ENCODE peak calls at places on chromosomes 3 and 15, in six cellular contexts. L is heart left ventricle; T is breast epithelium; Y is heart right ventricle; X is NT2/D1; I is CD8-positive, alpha-beta T cell. E is an unnamed sample.

GRCh38 chr3:32630266-32630665 is 54.7 kb upstream of the CNOT10 start:
- DNase-seq in L (no peak), T (no peak), Y (no peak), X (no peak), I (no peak), E (no peak)

GRCh38 chr3:101865751-101866509 is 16.6 kb downstream of the NFKBIZ start:
- DNase-seq in L (no peak), T (no peak), Y (no peak), X (no peak), I (no peak), E (no peak)

GRCh38 chr3:59641169-59641914 is 591.5 kb upstream of the CFAP20DC start:
- DNase-seq in L (no peak), T (no peak), Y (peak; percentile 18), X (no peak), I (no peak), E (peak; percentile 36)

GRCh38 chr3:120151796-120152195 is 57.5 kb upstream of the GSK3B start:
- DNase-seq in L (no peak), T (no peak), Y (no peak), X (no peak), I (no peak), E (no peak)

GRCh38 chr3:45417949-45418847 is 29.8 kb downstream of the LARS2 start:
- DNase-seq in L (no peak), T (peak; percentile 55), Y (no peak), X (no peak), I (no peak), E (no peak)

GRCh38 chr3:170410428-170411029 is 8.1 kb upstream of the CLDN11 start:
- DNase-seq in L (no peak), T (no peak), Y (no peak), X (no peak), I (no peak), E (no peak)

GRCh38 chr15:75672111-75672602 is 24.4 kb downstream of the SNX33 start:
- DNase-seq in L (no peak), T (no peak), Y (no peak), X (no peak), I (no peak), E (no peak)

GRCh38 chr3:13850161-13850945 is 29.5 kb downstream of the WNT7A start:
- DNase-seq in L (no peak), T (no peak), Y (no peak), X (peak; percentile 76), I (no peak), E (peak; percentile 86)

GRCh38 chr3:183930069-183930468 is 45.4 kb upstream of the PARL start:
- DNase-seq in L (no peak), T (no peak), Y (no peak), X (no peak), I (no peak), E (no peak)

DNA sequence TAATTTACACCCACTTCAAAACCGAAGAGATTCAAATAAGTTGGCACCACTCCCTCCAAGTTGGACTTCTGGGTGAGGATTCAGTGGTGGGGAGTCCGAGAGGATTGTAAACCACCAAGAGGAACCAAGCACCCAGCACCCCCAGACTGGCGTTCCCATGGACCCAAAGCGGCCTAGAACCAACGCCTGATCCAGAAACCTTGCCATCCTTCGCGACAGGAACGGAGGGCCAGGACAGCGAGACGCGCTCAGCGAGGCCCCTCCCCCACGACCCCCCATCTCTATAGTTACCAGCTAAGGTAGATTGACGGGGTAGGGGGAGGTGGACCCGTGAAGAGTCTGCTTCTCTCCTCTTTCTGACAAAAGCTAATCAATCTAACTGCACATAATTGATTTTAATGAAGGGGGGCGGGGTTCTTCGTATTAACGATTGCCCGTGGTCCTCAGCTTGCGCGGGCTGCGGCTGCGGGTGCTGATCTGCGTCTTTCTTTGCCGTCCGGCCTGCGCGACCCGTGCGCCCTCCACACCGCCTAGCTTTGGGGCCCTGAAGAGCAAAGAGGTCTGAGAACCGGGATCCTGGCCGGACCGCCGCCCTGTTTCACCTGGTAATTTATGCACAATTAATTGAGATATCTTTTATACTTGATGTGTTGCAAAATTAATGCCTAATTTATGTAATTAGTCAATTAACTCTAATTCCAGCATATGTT is 10.9 kb upstream of the FOXB1 start:
- DNase-seq in L (no peak), T (no peak), Y (no peak), X (no peak), I (no peak), E (no peak)
- H3K27me3 ChIP-seq in L (peaks cover 61% of the 10 kb centered on the region), T (peaks cover 87% of the 10 kb centered on the region), Y (peaks cover 96% of the 10 kb centered on the region), X (peaks cover 65% of the 10 kb centered on the region), I (peaks cover 58% of the 10 kb centered on the region), E (peaks cover 11% of the 10 kb centered on the region)

GRCh38 chr15:91369823-91370222 is 269.8 kb downstream of the SV2B start:
- DNase-seq in L (no peak), T (no peak), Y (no peak), X (no peak), I (no peak), E (no peak)
- H3K27me3 ChIP-seq in L (no peaks in the 10 kb centered on the region), T (no peaks in the 10 kb centered on the region), Y (peaks cover 4% of the 10 kb centered on the region), X (no peaks in the 10 kb centered on the region), I (no peaks in the 10 kb centered on the region), E (no peaks in the 10 kb centered on the region)

GRCh38 chr3:73007992-73008712 is 11.5 kb downstream of the PPP4R2 start:
- DNase-seq in L (no peak), T (no peak), Y (no peak), X (no peak), I (no peak), E (no peak)
- H3K27me3 ChIP-seq in L (no peaks in the 10 kb centered on the region), T (no peaks in the 10 kb centered on the region), Y (no peaks in the 10 kb centered on the region), X (no peaks in the 10 kb centered on the region), I (no peaks in the 10 kb centered on the region), E (no peaks in the 10 kb centered on the region)

DNA sequence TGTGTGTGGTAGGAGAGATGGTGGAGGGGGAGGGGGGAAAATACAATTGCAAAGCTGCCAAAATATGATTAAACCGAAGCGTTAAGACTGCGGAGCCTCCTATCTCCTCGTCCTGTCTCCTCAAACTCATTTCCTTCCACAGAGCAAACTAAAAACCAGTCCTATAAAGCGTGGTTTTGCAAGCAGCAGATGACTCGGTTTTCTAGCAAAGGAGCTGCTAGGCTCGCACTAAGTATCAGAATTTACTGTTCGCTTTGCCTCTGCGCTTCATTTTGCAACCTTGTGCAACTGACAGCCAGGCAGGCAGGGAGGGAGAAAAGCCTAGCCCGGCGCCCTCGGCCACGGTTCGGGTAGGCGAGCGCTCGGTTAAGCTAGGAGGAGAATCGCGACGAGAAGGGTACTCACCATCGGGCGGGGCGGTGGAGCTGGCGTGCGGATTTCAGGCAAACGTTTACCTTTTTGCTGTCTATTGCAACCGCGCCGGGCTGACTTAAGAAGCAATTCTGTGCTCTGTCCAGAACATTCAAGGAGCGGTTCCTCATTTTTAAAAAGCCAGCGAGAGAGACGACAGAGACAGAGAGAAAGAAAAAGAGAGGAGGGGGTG is 3.8 kb upstream of the NR2F2 start:
- DNase-seq in L (peak; percentile 72), T (peak; percentile 59), Y (no peak), X (no peak), I (no peak), E (no peak)
- H3K27me3 ChIP-seq in L (no peaks in the 10 kb centered on the region), T (peaks cover 19% of the 10 kb centered on the region), Y (peaks cover 76% of the 10 kb centered on the region), X (peaks cover 92% of the 10 kb centered on the region), I (peaks cover 29% of the 10 kb centered on the region), E (peaks cover 5% of the 10 kb centered on the region)

GRCh38 chr3:105274536-105274935 is 92.2 kb upstream of the ALCAM start:
- DNase-seq in L (no peak), T (no peak), Y (no peak), X (no peak), I (no peak), E (no peak)

GRCh38 chr3:105277656-105278055 is 89.1 kb upstream of the ALCAM start:
- DNase-seq in L (no peak), T (no peak), Y (no peak), X (no peak), I (no peak), E (no peak)

GRCh38 chr3:105278688-105279087 is 88.0 kb upstream of the ALCAM start:
- DNase-seq in L (no peak), T (no peak), Y (no peak), X (no peak), I (no peak), E (no peak)

DNA sequence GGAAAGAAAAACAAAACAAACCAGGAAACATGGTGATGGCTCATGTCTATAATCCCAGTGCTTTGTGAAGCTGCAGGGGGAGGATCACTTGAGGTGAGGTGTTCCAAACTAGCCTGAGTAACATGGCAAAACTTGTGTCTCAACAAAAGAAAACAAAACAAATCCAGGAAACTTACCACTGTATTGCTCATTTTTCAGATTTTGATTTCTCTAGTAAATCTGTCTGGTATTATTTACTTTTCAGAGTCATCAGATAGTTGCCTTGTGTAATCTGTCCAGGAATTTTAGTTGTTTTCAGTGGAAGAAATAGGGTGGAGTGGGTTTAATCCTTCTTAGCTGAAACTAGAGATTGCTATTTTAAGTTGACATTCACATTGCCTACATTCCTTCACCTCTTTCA is 91.8 kb upstream of the ALCAM start:
- DNase-seq in L (no peak), T (no peak), Y (no peak), X (no peak), I (no peak), E (no peak)
- H3K27me3 ChIP-seq in L (no peaks in the 10 kb centered on the region), T (no peaks in the 10 kb centered on the region), Y (no peaks in the 10 kb centered on the region), X (no peaks in the 10 kb centered on the region), I (no peaks in the 10 kb centered on the region), E (no peaks in the 10 kb centered on the region)

GRCh38 chr3:112109313-112109712 is 23.1 kb downstream of the C3orf52 start:
- DNase-seq in L (no peak), T (no peak), Y (no peak), X (no peak), I (no peak), E (no peak)
- H3K27me3 ChIP-seq in L (no peaks in the 10 kb centered on the region), T (no peaks in the 10 kb centered on the region), Y (no peaks in the 10 kb centered on the region), X (no peaks in the 10 kb centered on the region), I (no peaks in the 10 kb centered on the region), E (no peaks in the 10 kb centered on the region)

DNA sequence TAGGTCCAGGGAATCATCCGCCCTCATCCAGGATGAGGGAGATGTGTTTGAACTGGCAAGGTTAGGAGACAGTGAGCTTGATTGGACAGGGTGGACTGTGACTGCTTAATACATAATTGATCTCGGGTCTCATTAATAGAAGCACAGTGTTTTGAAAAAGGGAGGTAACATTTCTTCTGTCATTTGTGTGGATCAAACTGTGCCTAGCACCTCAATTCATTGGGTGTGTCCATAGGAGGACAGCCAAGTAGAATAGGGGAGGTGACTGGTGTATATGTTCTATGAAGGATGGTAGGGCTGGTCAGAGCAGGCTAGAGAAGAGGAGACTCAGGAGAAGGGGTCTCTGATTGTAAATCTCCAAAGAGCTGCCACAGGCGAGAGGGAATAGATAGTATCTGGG is 2.8 kb upstream of the INSYN1 start:
- DNase-seq in L (no peak), T (no peak), Y (no peak), X (no peak), I (no peak), E (no peak)
- H3K27me3 ChIP-seq in L (no peaks in the 10 kb centered on the region), T (peaks cover 31% of the 10 kb centered on the region), Y (peaks cover 13% of the 10 kb centered on the region), X (no peaks in the 10 kb centered on the region), I (peaks cover 5% of the 10 kb centered on the region), E (peaks cover 4% of the 10 kb centered on the region)

E was measured in lung.